ENCODE peak calls at places on chromosomes 5 and 9, in six cellular contexts. Q, I, H, V, U and K are unnamed samples.

GRCh38 chr9:14030350-14030823 is 283.6 kb downstream of the NFIB start:
- DNase-seq in V (peak; percentile 52), I (no peak), Q (peak; percentile 75), U (peak; percentile 83), H (no peak), K (no peak)

GRCh38 chr5:173453167-173453566 is 125.0 kb upstream of the STC2 start:
- DNase-seq in I (no peak), U (peak; percentile 42), Q (no peak), V (peak; percentile 44), H (no peak), K (no peak)

GRCh38 chr5:91281409-91281808 is 101.7 kb downstream of the ARRDC3 start:
- DNase-seq in U (peak; percentile 62), V (peak; percentile 93), H (no peak), Q (no peak), I (peak; percentile 34), K (no peak)

GRCh38 chr5:122202952-122203351 is 73.6 kb downstream of the ZNF474 start:
- DNase-seq in H (no peak), V (no peak), U (no peak), I (no peak), Q (no peak), K (no peak)

GRCh38 chr9:16030513-16031185 is 477.8 kb downstream of the CCDC171 start:
- DNase-seq in I (peak; percentile 84), U (peak; percentile 93), V (peak; percentile 94), Q (no peak), H (no peak), K (no peak)

GRCh38 chr5:98372351-98372750 is 401.1 kb upstream of the RGMB start:
- DNase-seq in V (no peak), I (no peak), U (no peak), H (no peak), Q (no peak), K (no peak)

GRCh38 chr9:120856700-120857099 is 14.0 kb upstream of the PSMD5 start:
- DNase-seq in V (no peak), Q (no peak), U (no peak), H (no peak), I (no peak), K (no peak)

GRCh38 chr5:174185506-174185905 is 140.0 kb downstream of the NSG2 start:
- DNase-seq in V (no peak), H (no peak), I (no peak), U (no peak), Q (no peak), K (no peak)

GRCh38 chr5:180618830-180619562 is 27.7 kb upstream of the SCGB3A1 start:
- DNase-seq in I (no peak), V (peak; percentile 64), H (peak; percentile 83), U (no peak), Q (peak; percentile 71), K (peak; percentile 82)

GRCh38 chr9:130805510-130806387 is 29.3 kb upstream of the ABL1 start:
- DNase-seq in H (no peak), Q (no peak), V (peak; percentile 27), U (no peak), I (no peak), K (no peak)

GRCh38 chr5:142540774-142541466 is 145.0 kb downstream of the FGF1 start:
- DNase-seq in Q (no peak), H (no peak), I (no peak), V (peak; percentile 79), U (no peak), K (no peak)

GRCh38 chr9:5042661-5043178 is 57.6 kb downstream of the JAK2 start:
- DNase-seq in V (no peak), Q (no peak), I (no peak), H (peak; percentile 43), U (no peak), K (no peak)

GRCh38 chr5:103891151-103891550 is 328.6 kb upstream of the NUDT12 start:
- DNase-seq in H (no peak), V (no peak), U (peak; percentile 12), I (no peak), Q (no peak), K (no peak)

DNA sequence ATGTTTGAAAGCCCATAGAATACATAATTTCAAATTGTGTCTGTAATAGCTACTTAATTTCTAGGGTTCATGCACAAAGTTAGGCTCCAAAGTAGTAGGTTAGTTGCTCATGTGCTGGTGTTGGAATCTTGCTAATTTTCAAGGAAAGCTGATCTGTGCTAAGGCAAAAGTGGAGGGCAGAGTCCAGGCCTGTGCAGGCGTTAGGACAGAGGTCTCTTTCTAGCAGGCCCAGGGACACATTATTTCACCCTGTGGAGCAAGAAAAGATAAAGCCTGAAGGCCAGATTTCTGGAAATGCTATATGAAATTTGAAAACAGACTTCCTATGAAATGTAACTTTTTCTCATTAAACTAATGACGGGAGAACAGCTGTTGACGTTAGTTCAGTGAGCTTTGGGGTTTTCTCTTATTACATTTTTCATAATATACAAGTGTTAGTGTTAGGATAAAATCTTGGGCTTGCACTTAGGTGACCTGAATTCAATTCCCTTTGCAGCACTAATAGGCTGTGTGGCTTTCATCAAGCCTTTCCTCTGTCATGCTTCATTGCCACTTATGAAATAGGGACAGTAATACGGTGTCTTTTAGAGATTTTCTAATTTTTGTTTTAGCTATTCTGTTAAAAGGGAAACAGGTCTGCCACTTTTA is 196.7 kb upstream of the HAPLN1 start:
- DNase-seq in V (no peak), H (no peak), Q (peak; percentile 13), I (no peak), U (no peak), K (no peak)
- TF ChIP-seq EZH2 in V (no peak), H (no peak), Q (no peak), I (no peak), U (no peak), K (no peak)

GRCh38 chr5:143796753-143797152 is 15.2 kb upstream of the HMHB1 start:
- DNase-seq in H (no peak), V (no peak), U (no peak), I (no peak), Q (no peak), K (no peak)

GRCh38 chr5:143796110-143796509 is 15.9 kb upstream of the HMHB1 start:
- DNase-seq in V (peak; percentile 30), Q (no peak), I (no peak), H (no peak), U (no peak), K (no peak)

GRCh38 chr5:143801251-143801650 is 10.7 kb upstream of the HMHB1 start:
- DNase-seq in V (no peak), I (no peak), H (no peak), Q (no peak), U (no peak), K (no peak)

GRCh38 chr5:143806568-143806967 is 5.4 kb upstream of the HMHB1 start:
- DNase-seq in Q (no peak), I (no peak), U (no peak), H (no peak), V (no peak), K (no peak)

DNA sequence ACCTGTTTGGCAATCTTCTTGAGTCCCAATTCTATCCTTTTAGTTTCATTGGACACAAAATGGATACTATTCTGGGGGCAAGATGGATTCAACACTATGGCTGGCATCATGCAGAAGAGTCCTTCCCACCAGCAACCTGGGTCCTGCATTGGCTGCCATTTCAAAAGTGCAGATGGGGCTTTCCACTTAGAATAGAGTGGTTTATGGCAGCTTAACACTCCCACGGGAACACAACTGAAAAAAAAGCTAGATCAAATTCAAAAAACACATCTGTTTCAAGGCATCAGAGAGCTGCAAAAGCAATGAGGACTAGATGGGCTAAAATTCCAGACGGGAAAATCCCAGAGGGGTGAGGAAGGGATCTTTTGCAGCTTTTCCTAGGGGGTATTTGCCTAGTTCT is 11.2 kb upstream of the HMHB1 start:
- DNase-seq in U (no peak), Q (no peak), I (no peak), H (no peak), V (no peak), K (no peak)
- H3K27ac ChIP-seq in U (no peak overlapping the region), Q (no peak overlapping the region), I (no peak overlapping the region), H (no peak overlapping the region), V (no peak overlapping the region), K (no peak overlapping the region)

DNA sequence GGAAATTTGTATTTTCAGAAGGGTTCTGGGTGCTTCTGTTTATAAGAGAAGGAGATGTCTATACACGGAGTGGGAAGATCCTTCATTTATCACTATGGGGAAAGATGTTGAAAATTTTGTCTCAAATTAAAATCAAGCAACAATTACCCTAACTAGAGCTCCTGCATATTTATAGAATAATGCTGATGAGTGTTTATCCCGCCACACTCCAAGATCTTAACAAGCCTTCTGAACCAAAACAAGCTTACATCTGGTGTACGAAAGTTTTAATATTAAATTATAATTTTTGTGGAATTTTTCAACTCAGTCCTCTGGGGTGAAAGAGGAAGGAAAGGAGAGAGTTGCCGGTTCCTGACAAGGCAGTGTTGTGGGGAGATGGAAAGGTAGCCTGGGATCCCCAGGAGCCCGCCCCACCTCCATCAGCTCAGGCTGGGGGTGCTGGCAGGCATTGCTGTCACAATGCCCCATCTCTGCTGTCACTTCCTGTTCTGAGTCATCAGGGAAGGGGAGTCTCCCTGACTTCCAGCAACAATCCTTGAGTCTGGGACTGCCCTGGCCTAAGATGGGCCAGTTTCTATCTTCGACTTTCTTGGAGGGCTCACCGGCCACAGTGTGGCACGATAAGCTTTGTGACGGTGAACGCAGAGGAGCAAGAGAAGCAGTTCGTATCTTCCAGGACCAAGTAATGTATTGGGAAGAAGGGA is 64.5 kb downstream of the ERAP1 start:
- DNase-seq in Q (no peak), H (peak; percentile 10), V (peak; percentile 81), I (no peak), U (peak; percentile 38), K (no peak)
- TF ChIP-seq EZH2phosphoT487 in Q (no peak), H (no peak), V (no peak), I (no peak), U (no peak), K (no peak)

GRCh38 chr5:115815693-115816225 is 700 bp downstream of the CDO1 start:
- DNase-seq in Q (peak; percentile 34), V (peak; percentile 32), U (no peak), I (no peak), H (peak; percentile 54), K (peak; percentile 69)

GRCh38 chr5:115815006-115815692 is 1.3 kb downstream of the CDO1 start:
- DNase-seq in U (no peak), V (no peak), Q (no peak), I (no peak), H (no peak), K (no peak)

GRCh38 chr5:115818821-115819220 is 2.4 kb upstream of the CDO1 start:
- DNase-seq in V (no peak), I (no peak), U (no peak), Q (no peak), H (no peak), K (no peak)

GRCh38 chr5:115813719-115814118 is 2.7 kb downstream of the CDO1 start:
- DNase-seq in V (no peak), Q (no peak), U (no peak), I (no peak), H (no peak), K (peak; percentile 2)

GRCh38 chr5:115816226-115817042 is at the start of gene CDO1:
- DNase-seq in U (no peak), H (peak; percentile 83), V (peak; percentile 76), I (no peak), Q (peak; percentile 69), K (peak; percentile 80)
- TF ChIP-seq EZH2 in U (no peak), H (peak; percentile 4), V (no peak), I (no peak), Q (peak; percentile 15), K (no peak)